ENCODE peak calls at places on chromosomes 3 and 15, in nine cellular contexts. One of them, this sample, is unnamed.

GRCh38 chr3:5899040-5899439 is 711.5 kb downstream of the EDEM1 start:
- DNase-seq in pancreas: no peak
- DNase-seq in cardiac muscle cell: no peak
- DNase-seq in gastrocnemius medialis: no peak
- DNase-seq in GM23248: no peak
- DNase-seq in stomach: no peak
- DNase-seq in heart right ventricle: no peak
- DNase-seq in mesenchymal stem cell: no peak
- DNase-seq in upper lobe of right lung: no peak
- DNase-seq in this sample: no peak

GRCh38 chr3:197674741-197675567 is 61.8 kb downstream of the RUBCN start:
- DNase-seq in pancreas: no peak
- DNase-seq in cardiac muscle cell: no peak
- DNase-seq in gastrocnemius medialis: no peak
- DNase-seq in GM23248: no peak
- DNase-seq in stomach: no peak
- DNase-seq in heart right ventricle: no peak
- DNase-seq in mesenchymal stem cell: no peak
- DNase-seq in upper lobe of right lung: no peak
- DNase-seq in this sample: no peak

GRCh38 chr3:117734431-117734830 is 1024.9 kb downstream of the TUSC7 start:
- DNase-seq in pancreas: no peak
- DNase-seq in cardiac muscle cell: no peak
- DNase-seq in gastrocnemius medialis: no peak
- DNase-seq in GM23248: peak; percentile 78
- DNase-seq in stomach: no peak
- DNase-seq in heart right ventricle: no peak
- DNase-seq in mesenchymal stem cell: peak; percentile 43
- DNase-seq in upper lobe of right lung: no peak
- DNase-seq in this sample: peak; percentile 18

GRCh38 chr3:169453256-169454059 is 210.1 kb downstream of the MECOM start:
- DNase-seq in pancreas: no peak
- DNase-seq in cardiac muscle cell: no peak
- DNase-seq in gastrocnemius medialis: no peak
- DNase-seq in GM23248: no peak
- DNase-seq in stomach: no peak
- DNase-seq in heart right ventricle: no peak
- DNase-seq in mesenchymal stem cell: no peak
- DNase-seq in upper lobe of right lung: no peak
- DNase-seq in this sample: no peak

GRCh38 chr15:47876986-47877385 is 159.7 kb downstream of the SEMA6D start:
- DNase-seq in pancreas: no peak
- DNase-seq in cardiac muscle cell: no peak
- DNase-seq in gastrocnemius medialis: no peak
- DNase-seq in GM23248: no peak
- DNase-seq in stomach: no peak
- DNase-seq in heart right ventricle: no peak
- DNase-seq in mesenchymal stem cell: no peak
- DNase-seq in upper lobe of right lung: no peak
- DNase-seq in this sample: no peak

GRCh38 chr15:62912282-62912681 is 130.3 kb upstream of the TPM1 start:
- DNase-seq in pancreas: no peak
- DNase-seq in cardiac muscle cell: no peak
- DNase-seq in gastrocnemius medialis: no peak
- DNase-seq in GM23248: no peak
- DNase-seq in stomach: no peak
- DNase-seq in heart right ventricle: no peak
- DNase-seq in mesenchymal stem cell: no peak
- DNase-seq in upper lobe of right lung: no peak
- DNase-seq in this sample: no peak

GRCh38 chr15:67064607-67065530 is 533 bp upstream of the SMAD3 start:
- DNase-seq in pancreas: peak; percentile 89
- DNase-seq in cardiac muscle cell: no peak
- DNase-seq in gastrocnemius medialis: no peak
- DNase-seq in GM23248: no peak
- DNase-seq in stomach: peak; percentile 63
- DNase-seq in heart right ventricle: no peak
- DNase-seq in mesenchymal stem cell: peak; percentile 76
- DNase-seq in upper lobe of right lung: peak; percentile 84
- DNase-seq in this sample: no peak

GRCh38 chr15:42577514-42578031 is 2.2 kb downstream of the STARD9 start:
- DNase-seq in pancreas: no peak
- DNase-seq in cardiac muscle cell: peak; percentile 69
- DNase-seq in gastrocnemius medialis: peak; percentile 9
- DNase-seq in GM23248: peak; percentile 78
- DNase-seq in stomach: no peak
- DNase-seq in heart right ventricle: no peak
- DNase-seq in mesenchymal stem cell: peak; percentile 27
- DNase-seq in upper lobe of right lung: no peak
- DNase-seq in this sample: peak; percentile 29

GRCh38 chr15:64619880-64620839 is 155.2 kb downstream of the RBPMS2 start:
- DNase-seq in pancreas: no peak
- DNase-seq in cardiac muscle cell: peak; percentile 64
- DNase-seq in gastrocnemius medialis: no peak
- DNase-seq in GM23248: peak; percentile 78
- DNase-seq in stomach: no peak
- DNase-seq in heart right ventricle: no peak
- DNase-seq in mesenchymal stem cell: no peak
- DNase-seq in upper lobe of right lung: no peak
- DNase-seq in this sample: peak; percentile 12

GRCh38 chr3:182818296-182818978 is 25.1 kb downstream of the ATP11B start:
- DNase-seq in pancreas: no peak
- DNase-seq in cardiac muscle cell: no peak
- DNase-seq in gastrocnemius medialis: no peak
- DNase-seq in GM23248: no peak
- DNase-seq in stomach: no peak
- DNase-seq in heart right ventricle: no peak
- DNase-seq in mesenchymal stem cell: no peak
- DNase-seq in upper lobe of right lung: no peak
- DNase-seq in this sample: no peak

DNA sequence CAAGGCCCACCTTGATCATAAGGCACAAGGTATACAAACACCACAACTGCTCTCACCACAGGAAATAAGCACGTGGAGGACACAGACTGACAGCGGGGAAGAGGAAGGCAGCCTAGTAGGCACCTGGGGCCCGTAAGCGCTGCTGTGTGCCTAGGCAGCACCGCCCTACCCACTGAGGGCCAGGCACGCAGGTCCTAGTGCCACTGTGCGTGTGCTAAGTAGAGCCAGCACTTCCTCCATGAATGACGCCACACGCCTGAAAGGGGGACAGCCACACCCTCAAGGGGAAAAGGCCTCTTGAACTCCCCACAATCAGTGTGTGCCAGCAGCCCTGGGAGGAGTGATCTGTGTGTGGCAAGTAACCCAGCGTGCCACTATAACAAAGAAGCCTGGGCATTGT is 73.0 kb downstream of the ATP1B3 start:
- DNase-seq in pancreas: peak; percentile 29
- DNase-seq in cardiac muscle cell: no peak
- DNase-seq in gastrocnemius medialis: no peak
- DNase-seq in GM23248: no peak
- DNase-seq in stomach: no peak
- DNase-seq in heart right ventricle: no peak
- DNase-seq in mesenchymal stem cell: no peak
- DNase-seq in upper lobe of right lung: no peak
- DNase-seq in this sample: no peak
- H3K4me3 ChIP-seq in pancreas: no peak overlapping the region
- H3K4me3 ChIP-seq in cardiac muscle cell: no peak overlapping the region
- H3K4me3 ChIP-seq in gastrocnemius medialis: no peak overlapping the region
- H3K4me3 ChIP-seq in GM23248: no peak overlapping the region
- H3K4me3 ChIP-seq in stomach: no peak overlapping the region
- H3K4me3 ChIP-seq in heart right ventricle: no peak overlapping the region
- H3K4me3 ChIP-seq in mesenchymal stem cell: no peak overlapping the region
- H3K4me3 ChIP-seq in upper lobe of right lung: no peak overlapping the region
- H3K4me3 ChIP-seq in this sample: no peak overlapping the region

GRCh38 chr3:186932281-186933181 is 2.2 kb downstream of the ST6GAL1 start:
- DNase-seq in pancreas: no peak
- DNase-seq in cardiac muscle cell: peak; percentile 35
- DNase-seq in gastrocnemius medialis: no peak
- DNase-seq in GM23248: no peak
- DNase-seq in stomach: no peak
- DNase-seq in heart right ventricle: no peak
- DNase-seq in mesenchymal stem cell: no peak
- DNase-seq in upper lobe of right lung: no peak
- DNase-seq in this sample: no peak
- H3K36me3 ChIP-seq in pancreas: no peaks in the 10 kb centered on the region
- H3K36me3 ChIP-seq in cardiac muscle cell: no peaks in the 10 kb centered on the region
- H3K36me3 ChIP-seq in gastrocnemius medialis: peaks cover 6% of the 10 kb centered on the region
- H3K36me3 ChIP-seq in GM23248: no peaks in the 10 kb centered on the region
- H3K36me3 ChIP-seq in stomach: no peaks in the 10 kb centered on the region
- H3K36me3 ChIP-seq in heart right ventricle: peaks cover 9% of the 10 kb centered on the region
- H3K36me3 ChIP-seq in mesenchymal stem cell: no peaks in the 10 kb centered on the region
- H3K36me3 ChIP-seq in upper lobe of right lung: peaks cover 15% of the 10 kb centered on the region
- H3K36me3 ChIP-seq in this sample: no peaks in the 10 kb centered on the region

GRCh38 chr15:100975043-100975442 is 55.9 kb downstream of the LRRK1 start:
- DNase-seq in pancreas: no peak
- DNase-seq in cardiac muscle cell: no peak
- DNase-seq in gastrocnemius medialis: no peak
- DNase-seq in GM23248: no peak
- DNase-seq in stomach: no peak
- DNase-seq in heart right ventricle: no peak
- DNase-seq in mesenchymal stem cell: no peak
- DNase-seq in upper lobe of right lung: no peak
- DNase-seq in this sample: no peak

GRCh38 chr15:100968043-100968966 is 49.1 kb downstream of the LRRK1 start:
- DNase-seq in pancreas: no peak
- DNase-seq in cardiac muscle cell: peak; percentile 71
- DNase-seq in gastrocnemius medialis: no peak
- DNase-seq in GM23248: peak; percentile 67
- DNase-seq in stomach: no peak
- DNase-seq in heart right ventricle: no peak
- DNase-seq in mesenchymal stem cell: peak; percentile 32
- DNase-seq in upper lobe of right lung: no peak
- DNase-seq in this sample: no peak

GRCh38 chr15:100972975-100973350 is 53.8 kb downstream of the LRRK1 start:
- DNase-seq in pancreas: no peak
- DNase-seq in cardiac muscle cell: peak; percentile 6
- DNase-seq in gastrocnemius medialis: no peak
- DNase-seq in GM23248: no peak
- DNase-seq in stomach: no peak
- DNase-seq in heart right ventricle: no peak
- DNase-seq in mesenchymal stem cell: no peak
- DNase-seq in upper lobe of right lung: no peak
- DNase-seq in this sample: no peak

DNA sequence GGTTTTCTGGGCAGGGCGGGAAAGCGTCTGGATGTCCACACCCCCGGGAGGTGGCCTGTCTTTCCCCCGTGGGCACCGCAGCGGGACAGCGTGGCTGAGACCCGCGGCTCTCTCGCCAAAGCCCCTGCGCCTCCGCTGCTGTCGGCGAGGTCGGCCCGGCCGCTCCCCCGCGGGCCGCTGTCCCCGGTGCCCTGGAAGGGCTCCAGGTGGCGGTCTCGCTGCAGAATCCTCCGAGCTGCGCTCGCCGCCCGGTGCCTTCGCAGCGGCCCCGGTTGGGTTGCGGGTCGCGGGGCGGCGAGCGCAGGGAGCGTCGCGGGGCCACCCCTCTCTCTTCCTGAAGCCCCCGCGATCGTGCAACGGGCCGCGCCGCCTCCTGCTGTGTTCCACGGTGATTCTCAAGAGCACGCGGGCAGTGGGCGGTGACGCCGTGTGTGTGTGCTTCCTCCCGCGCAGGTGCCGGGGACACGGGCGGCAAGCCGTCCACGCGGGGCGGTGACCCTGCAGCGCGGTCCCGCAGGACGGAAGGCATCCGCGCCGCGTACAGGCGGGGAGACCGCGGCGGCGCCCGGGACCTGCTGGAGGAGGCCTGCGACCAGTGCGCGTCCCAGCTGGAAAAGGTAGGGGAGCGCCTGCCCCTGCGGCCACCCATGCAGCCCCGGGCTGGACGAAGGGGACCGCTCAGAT is 54.3 kb downstream of the LRRK1 start:
- DNase-seq in pancreas: no peak
- DNase-seq in cardiac muscle cell: peak; percentile 10
- DNase-seq in gastrocnemius medialis: no peak
- DNase-seq in GM23248: no peak
- DNase-seq in stomach: no peak
- DNase-seq in heart right ventricle: no peak
- DNase-seq in mesenchymal stem cell: peak; percentile 10
- DNase-seq in upper lobe of right lung: no peak
- DNase-seq in this sample: no peak
- H3K4me3 ChIP-seq in pancreas: peak overlapping the region; percentile 12
- H3K4me3 ChIP-seq in cardiac muscle cell: peak overlapping the region; percentile 44
- H3K4me3 ChIP-seq in gastrocnemius medialis: no peak overlapping the region
- H3K4me3 ChIP-seq in GM23248: no peak overlapping the region
- H3K4me3 ChIP-seq in stomach: peak overlapping the region; percentile 30
- H3K4me3 ChIP-seq in heart right ventricle: peak overlapping the region; percentile 35
- H3K4me3 ChIP-seq in mesenchymal stem cell: peak overlapping the region; percentile 59
- H3K4me3 ChIP-seq in upper lobe of right lung: peak overlapping the region; percentile 30
- H3K4me3 ChIP-seq in this sample: no peak overlapping the region

GRCh38 chr15:29731865-29732264 is 90.4 kb downstream of the TJP1 start:
- DNase-seq in pancreas: no peak
- DNase-seq in cardiac muscle cell: no peak
- DNase-seq in gastrocnemius medialis: no peak
- DNase-seq in GM23248: peak; percentile 12
- DNase-seq in stomach: no peak
- DNase-seq in heart right ventricle: no peak
- DNase-seq in mesenchymal stem cell: no peak
- DNase-seq in upper lobe of right lung: no peak
- DNase-seq in this sample: no peak

GRCh38 chr15:29724026-29724425 is 98.2 kb downstream of the TJP1 start:
- DNase-seq in pancreas: no peak
- DNase-seq in cardiac muscle cell: no peak
- DNase-seq in gastrocnemius medialis: no peak
- DNase-seq in GM23248: no peak
- DNase-seq in stomach: no peak
- DNase-seq in heart right ventricle: no peak
- DNase-seq in mesenchymal stem cell: no peak
- DNase-seq in upper lobe of right lung: no peak
- DNase-seq in this sample: no peak

GRCh38 chr15:29727871-29728270 is 94.4 kb downstream of the TJP1 start:
- DNase-seq in pancreas: no peak
- DNase-seq in cardiac muscle cell: peak; percentile 12
- DNase-seq in gastrocnemius medialis: no peak
- DNase-seq in GM23248: no peak
- DNase-seq in stomach: no peak
- DNase-seq in heart right ventricle: no peak
- DNase-seq in mesenchymal stem cell: no peak
- DNase-seq in upper lobe of right lung: no peak
- DNase-seq in this sample: no peak

GRCh38 chr15:29728418-29728817 is 93.8 kb downstream of the TJP1 start:
- DNase-seq in pancreas: no peak
- DNase-seq in cardiac muscle cell: no peak
- DNase-seq in gastrocnemius medialis: no peak
- DNase-seq in GM23248: no peak
- DNase-seq in stomach: no peak
- DNase-seq in heart right ventricle: no peak
- DNase-seq in mesenchymal stem cell: no peak
- DNase-seq in upper lobe of right lung: no peak
- DNase-seq in this sample: peak; percentile 3

DNA sequence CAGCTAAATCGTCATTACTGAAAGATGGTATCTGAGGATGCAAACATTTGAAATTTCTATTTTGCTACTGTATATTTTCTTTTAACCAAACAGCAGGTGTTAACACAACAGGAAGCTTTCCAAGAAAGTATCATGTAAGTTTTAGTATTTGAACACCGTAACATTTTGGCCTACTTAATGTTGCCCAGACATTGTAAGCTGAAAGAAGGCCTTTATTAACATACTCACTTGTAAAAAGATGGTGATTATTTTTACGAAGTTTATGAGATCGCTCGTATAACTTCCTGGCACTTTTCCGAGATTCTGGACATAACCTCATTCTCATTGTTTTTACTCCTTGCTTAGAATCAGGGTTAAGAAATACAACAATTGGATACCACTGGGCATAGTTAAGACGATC is 95.7 kb downstream of the TJP1 start:
- DNase-seq in pancreas: no peak
- DNase-seq in cardiac muscle cell: no peak
- DNase-seq in gastrocnemius medialis: no peak
- DNase-seq in GM23248: no peak
- DNase-seq in stomach: no peak
- DNase-seq in heart right ventricle: no peak
- DNase-seq in mesenchymal stem cell: no peak
- DNase-seq in upper lobe of right lung: no peak
- DNase-seq in this sample: no peak
- H3K36me3 ChIP-seq in pancreas: peaks cover 8% of the 10 kb centered on the region
- H3K36me3 ChIP-seq in cardiac muscle cell: peaks cover 66% of the 10 kb centered on the region
- H3K36me3 ChIP-seq in gastrocnemius medialis: peaks cover 84% of the 10 kb centered on the region
- H3K36me3 ChIP-seq in GM23248: peaks cover 72% of the 10 kb centered on the region
- H3K36me3 ChIP-seq in stomach: peaks cover 84% of the 10 kb centered on the region
- H3K36me3 ChIP-seq in heart right ventricle: peaks cover 100% of the 10 kb centered on the region
- H3K36me3 ChIP-seq in mesenchymal stem cell: peaks cover 92% of the 10 kb centered on the region
- H3K36me3 ChIP-seq in upper lobe of right lung: peaks cover 94% of the 10 kb centered on the region
- H3K36me3 ChIP-seq in this sample: peaks cover 84% of the 10 kb centered on the region